ENCODE peak calls at places on chromosomes 12 and 14, in six cellular contexts. O is pancreas, X is lower lobe of right lung, F is body of pancreas, P is astrocyte of the spinal cord, K is psoas muscle. G is an unnamed sample.

GRCh38 chr14:59055439-59056045 is 132.9 kb upstream of the DAAM1 start:
- DNase-seq in P (peak), O (peak), K (no peak), F (peak), X (no peak), G (peak)

GRCh38 chr12:92745874-92746553 is 43.2 kb downstream of the PLEKHG7 start:
- DNase-seq in P (peak), F (peak), X (no peak), K (peak), O (peak), G (peak)

GRCh38 chr12:32211769-32212156 is 105.1 kb downstream of the BICD1 start:
- DNase-seq in F (no peak), P (no peak), K (no peak), X (no peak), O (no peak), G (no peak)

GRCh38 chr12:100141998-100142850 is 450 bp downstream of the BLTP3B start:
- DNase-seq in O (peak), P (no peak), K (peak), F (peak), X (peak), G (no peak)

GRCh38 chr12:116361404-116362223 is 84.1 kb upstream of the MED13L start:
- DNase-seq in X (no peak), K (peak), F (no peak), P (no peak), O (no peak), G (no peak)

GRCh38 chr12:70543444-70543843 is 93.8 kb downstream of the PTPRB start:
- DNase-seq in F (no peak), K (no peak), X (no peak), P (peak), O (no peak), G (peak)

GRCh38 chr12:116735951-116736599 is 1.8 kb downstream of the SPRING1 start:
- DNase-seq in X (peak), F (peak), K (no peak), P (no peak), O (peak), G (no peak)

GRCh38 chr14:63164108-63164683 is 40.0 kb upstream of the RHOJ start:
- DNase-seq in X (no peak), K (no peak), P (no peak), O (no peak), F (no peak), G (no peak)

GRCh38 chr14:61619494-61619893 is 75.8 kb upstream of the HIF1A start:
- DNase-seq in X (no peak), O (no peak), P (no peak), K (no peak), F (no peak), G (no peak)

GRCh38 chr14:61616524-61617185 is 78.7 kb upstream of the HIF1A start:
- DNase-seq in K (no peak), X (no peak), O (no peak), P (peak), F (no peak), G (no peak)

GRCh38 chr14:61618448-61618847 is 76.9 kb upstream of the HIF1A start:
- DNase-seq in K (no peak), F (no peak), P (no peak), X (no peak), O (no peak), G (no peak)

GRCh38 chr14:61614693-61615092 is 80.6 kb upstream of the HIF1A start:
- DNase-seq in F (no peak), K (no peak), O (no peak), P (no peak), X (no peak), G (no peak)

GRCh38 chr14:61615743-61616523 is 79.4 kb upstream of the HIF1A start:
- DNase-seq in K (no peak), O (no peak), X (no peak), F (no peak), P (no peak), G (no peak)
- H3K4me3 ChIP-seq in K (no peak), O (no peak), X (no peak), F (no peak), P (no peak), G (no peak)

DNA sequence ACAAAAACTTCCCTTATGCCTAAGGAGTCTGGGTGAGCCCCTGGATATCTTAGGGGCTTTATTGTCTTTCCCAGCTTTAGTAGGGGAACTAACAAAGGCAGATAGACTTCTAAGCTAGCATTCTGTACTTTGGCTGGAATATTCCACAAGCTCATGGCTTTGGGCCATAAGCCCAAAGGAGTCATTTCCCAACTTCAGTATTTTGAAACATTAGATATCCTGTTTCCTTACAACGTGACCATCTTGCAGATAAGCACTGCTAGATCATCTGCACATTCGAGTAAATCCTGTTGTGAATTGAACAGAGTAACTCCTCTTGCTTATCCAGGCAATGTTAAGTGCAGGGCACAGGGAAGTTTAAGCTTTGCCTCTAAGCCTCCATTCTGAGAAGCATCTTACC is 70.6 kb upstream of the ACTN1 start:
- DNase-seq in K (no peak), O (no peak), F (no peak), P (peak), X (no peak), G (peak)
- H3K4me3 ChIP-seq in K (no peak), O (no peak), F (no peak), P (no peak), X (no peak), G (no peak)

DNA sequence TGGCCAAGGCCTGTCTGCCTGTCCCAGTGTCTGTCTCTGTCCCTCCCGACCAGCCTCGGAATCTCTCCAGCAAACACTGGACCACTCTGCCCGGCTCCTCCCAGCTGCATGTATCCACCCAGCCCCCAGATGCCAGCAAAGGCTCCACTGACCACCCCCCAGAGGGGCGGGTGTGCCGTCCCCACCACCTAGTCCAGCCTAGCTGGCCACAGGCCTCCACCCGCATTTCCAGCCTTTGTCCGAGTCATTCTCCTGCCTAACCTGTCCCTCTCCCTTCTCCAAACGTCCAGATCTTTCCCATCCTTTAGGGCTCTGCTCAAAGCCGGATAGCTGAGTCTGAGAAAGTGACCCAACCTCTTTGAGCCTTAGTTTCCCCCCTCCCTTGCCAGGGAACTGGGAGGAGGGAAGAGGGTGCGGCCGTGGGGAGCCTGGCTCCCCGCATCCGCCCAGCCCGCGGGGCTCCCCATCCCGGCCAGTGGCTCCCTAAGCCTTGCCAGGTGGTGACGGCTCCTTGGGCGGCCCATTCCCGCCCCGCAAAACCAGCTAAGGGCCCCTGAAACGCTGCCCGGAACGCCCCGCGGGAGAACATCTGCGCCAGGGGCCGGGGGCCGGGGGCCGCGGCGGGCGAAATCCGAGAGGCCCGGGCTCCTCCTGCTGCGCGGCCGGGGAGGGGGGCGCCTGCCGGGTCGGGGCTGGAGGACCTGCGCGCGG is 34.6 kb upstream of the ANKRD9 start:
- DNase-seq in P (no peak), O (no peak), K (no peak), X (no peak), F (no peak), G (no peak)
- H3K4me3 ChIP-seq in P (no peak), O (no peak), K (peak), X (peak), F (no peak), G (no peak)

DNA sequence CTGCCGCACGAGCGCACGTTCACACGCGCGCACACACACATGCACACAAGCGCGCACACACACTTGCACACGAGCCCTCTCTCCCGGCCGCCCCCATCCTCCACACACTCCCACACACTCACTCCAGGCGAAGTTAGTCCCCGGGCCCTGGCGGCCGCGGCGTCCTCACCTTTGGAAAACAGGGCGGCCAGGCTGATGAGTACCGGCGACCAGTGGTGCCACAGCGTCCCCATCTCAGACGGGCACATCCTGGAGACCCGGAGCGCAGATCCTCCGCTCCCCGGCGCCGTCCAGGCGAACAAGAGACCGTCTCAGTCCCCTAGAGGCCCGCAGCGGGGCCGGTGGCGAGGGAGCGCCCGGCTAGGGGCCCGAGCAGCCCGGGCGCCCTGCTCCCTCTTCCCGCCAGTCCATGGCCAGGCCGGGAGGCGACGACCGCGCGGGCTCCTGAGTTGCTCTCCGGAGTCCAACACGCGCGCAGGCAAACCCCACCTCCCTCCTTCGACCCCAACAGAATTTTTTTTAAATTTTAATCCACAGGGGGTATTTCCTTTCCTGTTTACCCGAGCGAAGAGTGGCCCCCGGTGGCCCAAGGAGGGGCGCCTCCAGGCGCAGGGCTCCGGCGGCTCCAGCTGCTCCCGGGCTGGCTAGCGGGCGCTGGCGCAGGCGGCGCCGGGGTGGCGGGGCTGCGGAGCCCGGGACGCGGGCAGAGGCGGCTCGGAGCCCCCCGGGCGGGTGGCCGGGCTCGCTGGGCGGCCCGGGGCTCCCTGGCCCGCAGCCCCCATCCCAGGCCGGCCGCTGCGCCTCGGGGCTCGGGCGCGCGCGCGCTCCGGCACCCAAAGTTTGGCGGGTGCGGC is 506 bp downstream of the TMEM132D start:
- DNase-seq in X (no peak), P (peak), O (no peak), K (no peak), F (no peak), G (no peak)
- H3K4me3 ChIP-seq in X (no peak), P (peak), O (no peak), K (no peak), F (no peak), G (no peak)

DNA sequence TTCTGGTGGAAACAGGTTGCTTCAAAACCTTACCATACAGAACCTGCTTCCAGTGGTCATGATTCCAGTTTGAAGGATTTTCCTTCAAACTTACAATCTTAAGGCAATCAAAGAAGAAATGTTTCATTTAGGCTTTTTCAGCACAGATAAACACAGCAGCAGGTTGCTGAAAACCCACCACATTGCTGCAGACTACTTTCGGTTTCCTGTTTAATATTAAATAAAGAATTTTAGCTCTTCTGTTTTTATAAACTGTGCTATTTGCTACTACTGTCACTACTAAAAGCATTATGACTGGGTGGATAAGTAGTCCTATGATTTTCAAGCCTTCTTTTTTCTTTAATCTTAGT is 13.2 kb upstream of the FOXN3 start:
- DNase-seq in O (no peak), X (no peak), F (no peak), P (no peak), K (no peak), G (no peak)
- H3K4me3 ChIP-seq in O (no peak), X (peak), F (peak), P (no peak), K (peak), G (no peak)

DNA sequence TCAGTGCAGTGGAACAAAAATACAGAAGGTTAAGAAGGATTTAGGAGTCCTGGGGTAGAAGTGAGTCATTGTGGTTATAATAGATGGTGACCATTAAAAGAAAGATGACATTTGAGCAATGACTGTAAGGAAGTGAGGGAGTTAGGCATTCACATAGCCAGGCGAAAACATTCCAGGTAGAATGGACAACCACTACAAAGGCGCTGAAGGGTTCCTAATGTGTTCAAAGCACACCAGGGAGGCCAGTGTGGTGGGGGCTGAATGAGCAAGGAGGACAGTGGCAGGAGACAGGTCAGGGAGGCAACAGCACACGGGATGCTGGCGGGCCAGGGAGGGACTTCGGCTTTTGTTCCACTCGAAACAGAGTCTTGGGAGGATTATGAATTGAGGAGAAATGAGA is 129.9 kb downstream of the NPAS3 start:
- DNase-seq in X (no peak), P (peak), O (no peak), K (no peak), F (no peak), G (no peak)
- H3K4me3 ChIP-seq in X (no peak), P (no peak), O (no peak), K (no peak), F (no peak), G (no peak)

DNA sequence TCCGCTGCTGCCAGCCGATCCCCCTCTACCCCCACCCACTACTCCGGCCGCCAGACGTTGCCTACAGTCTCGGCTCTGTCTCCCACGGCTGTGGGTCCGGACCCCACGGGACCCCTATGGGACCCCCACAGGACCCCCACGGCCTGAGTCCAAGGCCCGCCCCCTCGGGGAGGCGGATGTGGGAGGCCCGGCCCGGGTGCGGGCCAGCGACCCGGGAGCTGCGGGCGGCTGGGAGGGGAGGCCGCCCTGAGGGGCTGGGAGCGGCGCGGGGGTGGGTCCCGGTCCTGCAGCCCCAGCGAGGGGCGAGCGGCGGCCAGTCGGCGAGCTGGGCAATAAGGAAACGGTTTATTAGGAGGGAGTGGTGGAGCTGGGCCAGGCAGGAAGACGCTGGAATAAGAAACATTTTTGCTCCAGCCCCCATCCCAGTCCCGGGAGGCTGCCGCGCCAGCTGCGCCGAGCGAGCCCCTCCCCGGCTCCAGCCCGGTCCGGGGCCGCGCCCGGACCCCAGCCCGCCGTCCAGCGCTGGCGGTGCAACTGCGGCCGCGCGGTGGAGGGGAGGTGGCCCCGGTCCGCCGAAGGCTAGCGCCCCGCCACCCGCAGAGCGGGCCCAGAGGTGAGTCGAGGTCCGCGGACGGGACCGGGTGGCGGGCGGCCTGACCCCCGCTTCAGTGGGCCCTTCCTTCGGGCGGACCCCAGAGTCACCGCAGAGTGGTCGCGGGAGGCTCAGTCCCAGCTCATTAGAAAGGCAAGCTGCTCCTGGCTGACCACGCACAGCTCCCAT is at the start of gene ACVRL1:
- DNase-seq in K (peak), F (no peak), X (peak), O (no peak), P (no peak), G (no peak)
- H3K4me3 ChIP-seq in K (peak), F (no peak), X (peak), O (peak), P (peak), G (peak)

G was measured in BJ.